ENCODE peak calls at places on chromosomes 12 and 14, in eight cellular contexts. W, O, J, B, S, M, N and V are unnamed samples.

GRCh38 chr14:50045039-50045711 is 71.2 kb downstream of the VCPKMT start:
- DNase-seq in W (no peak), O (no peak), J (no peak), B (no peak), S (no peak), M (no peak), N (peak; percentile 60), V (peak; percentile 58)

GRCh38 chr12:94593822-94594442 is 56.4 kb downstream of the TMCC3 start:
- DNase-seq in W (no peak), O (no peak), J (no peak), B (no peak), S (no peak), M (no peak), N (no peak), V (no peak)

GRCh38 chr12:71415336-71416231 is 24.0 kb upstream of the LGR5 start:
- DNase-seq in W (no peak), O (no peak), J (peak; percentile 79), B (peak; percentile 35), S (peak; percentile 43), M (peak; percentile 9), N (peak; percentile 61), V (no peak)

GRCh38 chr12:75725505-75726120 is 214.2 kb upstream of the KRR1 start:
- DNase-seq in W (no peak), O (no peak), J (peak; percentile 56), B (peak; percentile 21), S (no peak), M (peak; percentile 53), N (no peak), V (no peak)

GRCh38 chr12:49776858-49777257 is 35.5 kb downstream of the TMBIM6 start:
- DNase-seq in W (no peak), O (no peak), J (no peak), B (no peak), S (no peak), M (no peak), N (no peak), V (no peak)

GRCh38 chr12:75564398-75564797 is 53.0 kb upstream of the KRR1 start:
- DNase-seq in W (no peak), O (no peak), J (no peak), B (no peak), S (no peak), M (no peak), N (no peak), V (no peak)

GRCh38 chr14:99910337-99911268 is 117.4 kb downstream of the EML1 start:
- DNase-seq in W (no peak), O (no peak), J (no peak), B (no peak), S (no peak), M (no peak), N (no peak), V (no peak)

GRCh38 chr12:51009038-51009437 is 17.1 kb downstream of the SLC11A2 start:
- DNase-seq in W (peak; percentile 13), O (no peak), J (no peak), B (no peak), S (no peak), M (peak; percentile 35), N (no peak), V (peak; percentile 17)

GRCh38 chr12:2845280-2845679 is 10.4 kb upstream of the NRIP2 start:
- DNase-seq in W (no peak), O (no peak), J (no peak), B (peak; percentile 34), S (peak; percentile 18), M (no peak), N (no peak), V (peak; percentile 70)

GRCh38 chr12:100372846-100373245 is 16.0 kb downstream of the SLC17A8 start:
- DNase-seq in W (no peak), O (no peak), J (no peak), B (peak; percentile 71), S (no peak), M (no peak), N (no peak), V (no peak)